ENCODE peak calls at places on chromosome 20, in four cellular contexts. One of them, this sample, is unnamed. For H3K4me1 and H3K27me3, the result is how much of the 10 kb centered on the place peaks cover.

GRCh38 chr20:47665221-47665991 is 119.9 kb downstream of the SULF2 start:
- DNase-seq in mammary epithelial cell: peak
- DNase-seq in endothelial cell of umbilical vein: no peak
- DNase-seq in HepG2: no peak
- DNase-seq in this sample: no peak

GRCh38 chr20:33732166-33732970 is 572 bp downstream of the ZNF341 start:
- DNase-seq in mammary epithelial cell: peak
- DNase-seq in endothelial cell of umbilical vein: peak
- DNase-seq in HepG2: peak
- DNase-seq in this sample: peak

GRCh38 chr20:14712302-14712739 is 374.9 kb upstream of the FLRT3 start:
- DNase-seq in mammary epithelial cell: peak
- DNase-seq in endothelial cell of umbilical vein: no peak
- DNase-seq in HepG2: no peak
- DNase-seq in this sample: peak

GRCh38 chr20:23061713-23062561 is 12.5 kb upstream of the THBD start:
- DNase-seq in mammary epithelial cell: no peak
- DNase-seq in endothelial cell of umbilical vein: peak
- DNase-seq in HepG2: peak
- DNase-seq in this sample: peak

GRCh38 chr20:20196610-20197009 is 144.3 kb downstream of the CFAP61 start:
- DNase-seq in mammary epithelial cell: no peak
- DNase-seq in endothelial cell of umbilical vein: no peak
- DNase-seq in HepG2: peak
- DNase-seq in this sample: no peak

GRCh38 chr20:21681932-21682318 is 23.5 kb upstream of the PAX1 start:
- DNase-seq in mammary epithelial cell: no peak
- DNase-seq in endothelial cell of umbilical vein: no peak
- DNase-seq in HepG2: no peak
- DNase-seq in this sample: no peak

GRCh38 chr20:17620371-17621228 is 50.7 kb downstream of the DSTN start:
- DNase-seq in mammary epithelial cell: no peak
- DNase-seq in endothelial cell of umbilical vein: no peak
- DNase-seq in HepG2: no peak
- DNase-seq in this sample: no peak

GRCh38 chr20:9759392-9759791 is 79.5 kb downstream of the PAK5 start:
- DNase-seq in mammary epithelial cell: no peak
- DNase-seq in endothelial cell of umbilical vein: no peak
- DNase-seq in HepG2: no peak
- DNase-seq in this sample: no peak

GRCh38 chr20:51206032-51206662 is 183.2 kb upstream of the KCNG1 start:
- DNase-seq in mammary epithelial cell: no peak
- DNase-seq in endothelial cell of umbilical vein: no peak
- DNase-seq in HepG2: no peak
- DNase-seq in this sample: no peak

GRCh38 chr20:38369387-38369786 is 23.1 kb downstream of the LBP start:
- DNase-seq in mammary epithelial cell: no peak
- DNase-seq in endothelial cell of umbilical vein: peak
- DNase-seq in HepG2: peak
- DNase-seq in this sample: no peak

GRCh38 chr20:17417221-17417620 is 114.0 kb downstream of the BFSP1 start:
- DNase-seq in mammary epithelial cell: no peak
- DNase-seq in endothelial cell of umbilical vein: no peak
- DNase-seq in HepG2: no peak
- DNase-seq in this sample: no peak

GRCh38 chr20:63206878-63207277 is 9.1 kb downstream of the YTHDF1 start:
- DNase-seq in mammary epithelial cell: peak
- DNase-seq in endothelial cell of umbilical vein: no peak
- DNase-seq in HepG2: no peak
- DNase-seq in this sample: peak

GRCh38 chr20:23215596-23215995 is 129.5 kb upstream of the CD93 start:
- DNase-seq in mammary epithelial cell: no peak
- DNase-seq in endothelial cell of umbilical vein: no peak
- DNase-seq in HepG2: no peak
- DNase-seq in this sample: no peak

GRCh38 chr20:1588869-1589460 is 30.8 kb downstream of the SIRPB1 start:
- DNase-seq in mammary epithelial cell: no peak
- DNase-seq in endothelial cell of umbilical vein: no peak
- DNase-seq in HepG2: no peak
- DNase-seq in this sample: no peak

GRCh38 chr20:7940341-7940740 is at the start of gene HAO1:
- DNase-seq in mammary epithelial cell: no peak
- DNase-seq in endothelial cell of umbilical vein: no peak
- DNase-seq in HepG2: peak
- DNase-seq in this sample: no peak

GRCh38 chr20:45463709-45464108 is 5.8 kb upstream of the WFDC2 start:
- DNase-seq in mammary epithelial cell: no peak
- DNase-seq in endothelial cell of umbilical vein: no peak
- DNase-seq in HepG2: no peak
- DNase-seq in this sample: no peak

GRCh38 chr20:59300341-59301081 is at the start of gene EDN3:
- DNase-seq in mammary epithelial cell: peak
- DNase-seq in endothelial cell of umbilical vein: no peak
- DNase-seq in HepG2: no peak
- DNase-seq in this sample: no peak

GRCh38 chr20:7586481-7586880 is 353.8 kb downstream of the HAO1 start:
- DNase-seq in mammary epithelial cell: no peak
- DNase-seq in endothelial cell of umbilical vein: no peak
- DNase-seq in HepG2: no peak
- DNase-seq in this sample: no peak

GRCh38 chr20:48760403-48760889 is 67.4 kb downstream of the PREX1 start:
- DNase-seq in mammary epithelial cell: peak
- DNase-seq in endothelial cell of umbilical vein: peak
- DNase-seq in HepG2: no peak
- DNase-seq in this sample: no peak
- H3K4me1 ChIP-seq in mammary epithelial cell: under half
- H3K4me1 ChIP-seq in endothelial cell of umbilical vein: under half
- H3K4me1 ChIP-seq in HepG2: under half
- H3K4me1 ChIP-seq in this sample: under half

GRCh38 chr20:49892260-49893216 is 22.8 kb downstream of the SPATA2 start:
- DNase-seq in mammary epithelial cell: no peak
- DNase-seq in endothelial cell of umbilical vein: no peak
- DNase-seq in HepG2: no peak
- DNase-seq in this sample: no peak
- H2AFZ ChIP-seq in mammary epithelial cell: no peak
- H2AFZ ChIP-seq in endothelial cell of umbilical vein: no peak
- H2AFZ ChIP-seq in HepG2: no peak
- H2AFZ ChIP-seq in this sample: no peak

GRCh38 chr20:24607402-24607801 is 138.0 kb downstream of the SYNDIG1 start:
- DNase-seq in mammary epithelial cell: no peak
- DNase-seq in endothelial cell of umbilical vein: no peak
- DNase-seq in HepG2: no peak
- DNase-seq in this sample: no peak
- H3K27me3 ChIP-seq in mammary epithelial cell: under half
- H3K27me3 ChIP-seq in endothelial cell of umbilical vein: under half
- H3K27me3 ChIP-seq in HepG2: under half
- H3K27me3 ChIP-seq in this sample: under half

GRCh38 chr20:31676534-31677030 is 38.9 kb downstream of the COX4I2 start:
- DNase-seq in mammary epithelial cell: no peak
- DNase-seq in endothelial cell of umbilical vein: no peak
- DNase-seq in HepG2: no peak
- DNase-seq in this sample: no peak
- H3K4me1 ChIP-seq in mammary epithelial cell: half or more
- H3K4me1 ChIP-seq in endothelial cell of umbilical vein: half or more
- H3K4me1 ChIP-seq in HepG2: half or more
- H3K4me1 ChIP-seq in this sample: under half

DNA sequence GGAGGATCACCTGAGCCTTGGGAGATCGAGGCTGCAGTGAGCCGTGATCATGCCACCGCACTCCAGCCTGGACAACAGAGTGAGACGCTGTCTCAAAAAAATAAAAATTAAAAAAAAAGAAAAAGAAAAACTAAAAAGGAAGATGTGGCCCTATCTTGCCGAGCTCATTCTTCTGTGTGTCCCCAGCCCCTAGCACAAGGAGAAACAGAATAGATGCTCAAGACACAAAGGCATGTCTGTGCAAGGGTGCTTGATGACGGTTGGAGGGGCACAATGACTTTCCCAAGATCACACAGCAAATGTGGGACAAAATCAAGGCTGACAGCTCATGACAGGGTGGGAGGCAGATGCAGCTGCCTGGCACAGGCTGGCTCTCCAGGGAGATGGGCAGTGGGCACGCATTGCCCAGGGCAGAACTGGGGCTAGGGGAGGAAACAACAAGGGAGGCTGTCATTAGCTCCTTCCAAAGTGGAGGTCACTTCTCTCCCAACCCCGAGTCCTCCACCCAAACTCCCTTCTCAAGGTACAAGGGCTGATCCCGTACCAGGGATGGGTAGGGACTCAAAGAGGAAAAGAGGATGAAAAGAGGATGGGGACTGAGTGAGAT is 775 bp upstream of the NRSN2 start:
- DNase-seq in mammary epithelial cell: no peak
- DNase-seq in endothelial cell of umbilical vein: no peak
- DNase-seq in HepG2: no peak
- DNase-seq in this sample: no peak
- H2AFZ ChIP-seq in mammary epithelial cell: peak
- H2AFZ ChIP-seq in endothelial cell of umbilical vein: peak
- H2AFZ ChIP-seq in HepG2: no peak
- H2AFZ ChIP-seq in this sample: peak

DNA sequence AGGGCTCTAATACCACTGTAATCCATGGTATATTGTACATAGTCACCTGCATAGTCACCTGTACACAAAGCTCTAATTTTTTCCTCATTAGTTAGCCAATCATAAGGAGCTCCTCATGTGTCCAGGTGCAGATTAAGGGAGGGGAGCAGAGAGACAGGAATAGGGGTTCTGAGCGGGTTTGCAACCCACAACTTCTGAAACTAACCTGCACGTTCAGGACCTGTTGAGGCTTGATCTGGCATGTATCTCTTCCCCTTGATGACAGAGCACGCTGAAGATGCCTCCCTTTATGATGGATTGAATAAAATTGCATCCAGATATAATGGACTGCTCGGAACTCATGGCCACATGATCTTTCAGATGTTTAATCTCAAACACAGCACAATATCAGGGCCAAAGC is 179.4 kb upstream of the PRND start:
- DNase-seq in mammary epithelial cell: peak
- DNase-seq in endothelial cell of umbilical vein: no peak
- DNase-seq in HepG2: no peak
- DNase-seq in this sample: no peak
- H3K27me3 ChIP-seq in mammary epithelial cell: under half
- H3K27me3 ChIP-seq in endothelial cell of umbilical vein: under half
- H3K27me3 ChIP-seq in HepG2: under half
- H3K27me3 ChIP-seq in this sample: under half

DNA sequence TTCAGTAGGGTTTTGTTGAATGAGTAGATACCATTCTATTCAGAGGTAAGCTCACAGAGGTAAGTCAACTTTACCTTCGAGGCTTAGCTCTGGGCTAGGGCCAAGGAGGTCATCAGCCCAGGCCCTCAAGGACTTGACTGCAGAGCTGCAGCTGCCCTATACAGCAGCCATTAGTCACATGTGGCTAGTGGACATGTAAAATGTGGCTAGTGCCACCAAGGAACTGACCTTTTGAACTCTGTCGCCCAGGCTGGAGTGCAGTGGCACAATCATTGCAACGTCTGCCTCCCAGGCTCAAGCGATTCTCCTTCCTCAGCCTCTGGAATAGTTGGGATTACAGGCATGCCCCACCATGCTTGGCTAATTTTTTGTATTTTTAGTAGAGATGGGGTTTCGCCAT is 47.9 kb upstream of the EPB41L1 start:
- DNase-seq in mammary epithelial cell: no peak
- DNase-seq in endothelial cell of umbilical vein: no peak
- DNase-seq in HepG2: no peak
- DNase-seq in this sample: no peak
- H3K4me1 ChIP-seq in mammary epithelial cell: under half
- H3K4me1 ChIP-seq in endothelial cell of umbilical vein: under half
- H3K4me1 ChIP-seq in HepG2: under half
- H3K4me1 ChIP-seq in this sample: under half

DNA sequence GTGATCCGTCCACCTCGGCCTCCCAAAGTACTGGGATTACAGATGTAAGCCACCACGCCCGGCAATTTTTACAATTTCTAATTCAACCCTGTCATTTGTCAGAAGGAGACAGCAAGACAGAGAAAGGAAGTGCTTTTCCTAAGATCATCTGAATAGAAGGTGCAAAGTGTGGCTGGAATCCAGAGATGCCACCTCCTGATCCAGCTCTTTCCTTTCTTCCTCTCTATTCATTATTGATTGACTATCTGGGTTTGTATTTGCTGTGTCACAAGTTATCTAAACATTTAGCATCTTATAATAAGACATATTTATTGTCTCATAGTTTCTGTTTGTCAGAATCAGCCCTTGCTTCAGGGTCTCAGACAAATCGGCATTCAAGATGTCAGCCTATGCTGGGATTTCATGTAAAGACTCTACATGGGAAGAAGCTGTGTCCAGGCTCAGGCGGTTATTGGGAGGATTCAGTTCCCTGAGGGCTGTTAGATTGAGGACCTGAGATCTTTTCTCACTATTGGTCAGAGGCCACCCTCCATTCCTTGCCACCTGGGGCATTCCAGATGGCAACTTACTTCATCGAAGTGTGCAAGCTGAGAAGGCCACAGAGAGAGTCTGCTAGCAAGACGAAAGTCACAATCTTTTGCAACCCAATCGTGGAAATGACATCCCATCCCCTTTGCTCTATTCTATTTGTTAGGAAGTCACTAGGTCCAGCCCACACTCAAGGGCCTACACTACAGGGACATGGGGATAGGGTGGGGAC is 217.5 kb downstream of the BCAS1 start:
- DNase-seq in mammary epithelial cell: no peak
- DNase-seq in endothelial cell of umbilical vein: no peak
- DNase-seq in HepG2: no peak
- DNase-seq in this sample: no peak
- H2AFZ ChIP-seq in mammary epithelial cell: no peak
- H2AFZ ChIP-seq in endothelial cell of umbilical vein: no peak
- H2AFZ ChIP-seq in HepG2: no peak
- H2AFZ ChIP-seq in this sample: no peak

This sample was measured in fibroblast of lung.